ENCODE peak calls at places on chromosome 19, in four cellular contexts. One of them, this sample, is unnamed.

GRCh38 chr19:56671613-56671994 is at the start of gene ZNF835:
- DNase-seq in fibroblast of mammary gland: peak; percentile 61
- DNase-seq in cardiac muscle cell: peak; percentile 53
- DNase-seq in heart left ventricle: peak; percentile 97
- DNase-seq in this sample: peak; percentile 78

GRCh38 chr19:56595548-56595899 is 422 bp downstream of the ZNF71 start:
- DNase-seq in cardiac muscle cell: no peak
- DNase-seq in fibroblast of mammary gland: peak; percentile 17
- DNase-seq in heart left ventricle: no peak
- DNase-seq in this sample: no peak

GRCh38 chr19:41848666-41849065 is 3.8 kb downstream of the DMRTC2 start:
- DNase-seq in fibroblast of mammary gland: no peak
- DNase-seq in heart left ventricle: no peak
- DNase-seq in cardiac muscle cell: no peak
- DNase-seq in this sample: no peak

GRCh38 chr19:4108767-4109625 is 14.9 kb downstream of the MAP2K2 start:
- DNase-seq in cardiac muscle cell: no peak
- DNase-seq in fibroblast of mammary gland: no peak
- DNase-seq in heart left ventricle: peak; percentile 22
- DNase-seq in this sample: peak; percentile 92

GRCh38 chr19:5687360-5688198 is 2.5 kb upstream of the RPL36 start:
- DNase-seq in cardiac muscle cell: no peak
- DNase-seq in heart left ventricle: no peak
- DNase-seq in fibroblast of mammary gland: no peak
- DNase-seq in this sample: no peak

GRCh38 chr19:48249502-48250014 is 6.2 kb downstream of the CARD8 start:
- DNase-seq in cardiac muscle cell: peak; percentile 37
- DNase-seq in fibroblast of mammary gland: no peak
- DNase-seq in heart left ventricle: peak; percentile 65
- DNase-seq in this sample: peak; percentile 69

GRCh38 chr19:41309225-41310030 is 544 bp upstream of the CCDC97 start:
- DNase-seq in cardiac muscle cell: no peak
- DNase-seq in fibroblast of mammary gland: peak; percentile 40
- DNase-seq in heart left ventricle: no peak
- DNase-seq in this sample: no peak

GRCh38 chr19:18194554-18195238 is 1.7 kb downstream of the MPV17L2 start:
- DNase-seq in heart left ventricle: no peak
- DNase-seq in fibroblast of mammary gland: peak; percentile 57
- DNase-seq in cardiac muscle cell: peak; percentile 77
- DNase-seq in this sample: peak; percentile 52

GRCh38 chr19:19059837-19060611 is 3.8 kb upstream of the SLC25A42 start:
- DNase-seq in cardiac muscle cell: no peak
- DNase-seq in fibroblast of mammary gland: no peak
- DNase-seq in heart left ventricle: no peak
- DNase-seq in this sample: no peak

GRCh38 chr19:35513975-35514809 is 743 bp upstream of the DMKN start:
- DNase-seq in cardiac muscle cell: peak; percentile 72
- DNase-seq in fibroblast of mammary gland: peak; percentile 71
- DNase-seq in heart left ventricle: no peak
- DNase-seq in this sample: no peak

GRCh38 chr19:3664879-3665642 is 35.2 kb downstream of the PIP5K1C start:
- DNase-seq in cardiac muscle cell: no peak
- DNase-seq in heart left ventricle: no peak
- DNase-seq in fibroblast of mammary gland: no peak
- DNase-seq in this sample: no peak

GRCh38 chr19:2478756-2479555 is 3.0 kb downstream of the GADD45B start:
- DNase-seq in fibroblast of mammary gland: peak; percentile 77
- DNase-seq in cardiac muscle cell: peak; percentile 89
- DNase-seq in heart left ventricle: peak; percentile 85
- DNase-seq in this sample: peak; percentile 58

GRCh38 chr19:53927745-53928144 is 18.7 kb downstream of the CACNG7 start:
- DNase-seq in cardiac muscle cell: peak; percentile 79
- DNase-seq in fibroblast of mammary gland: peak; percentile 66
- DNase-seq in heart left ventricle: no peak
- DNase-seq in this sample: peak; percentile 16

GRCh38 chr19:57746580-57747471 is at the start of gene ZNF776:
- DNase-seq in fibroblast of mammary gland: peak; percentile 91
- DNase-seq in heart left ventricle: peak; percentile 85
- DNase-seq in cardiac muscle cell: peak; percentile 94
- DNase-seq in this sample: peak; percentile 50

GRCh38 chr19:29764322-29764721 is 47.5 kb upstream of the CCNE1 start:
- DNase-seq in cardiac muscle cell: no peak
- DNase-seq in heart left ventricle: no peak
- DNase-seq in fibroblast of mammary gland: no peak
- DNase-seq in this sample: no peak